ENCODE peak calls at places on chromosomes 1 and 21, in six cellular contexts. D is memory B cell, B is NCI-H1092, C is astrocyte of the spinal cord, P is hypothalamus, Y is EL. L is an unnamed sample.

GRCh38 chr1:2966435-2966834 is 54.8 kb upstream of the ACTRT2 start:
- DNase-seq in D (no peak), B (no peak), C (no peak), P (no peak), Y (no peak), L (no peak)

GRCh38 chr21:46622226-46622625 is 13.2 kb upstream of the PRMT2 start:
- DNase-seq in D (no peak), B (no peak), C (peak), P (peak), Y (no peak), L (no peak)

GRCh38 chr1:173164686-173165085 is 42.4 kb downstream of the TNFSF4 start:
- DNase-seq in D (no peak), B (no peak), C (no peak), P (no peak), Y (no peak), L (no peak)

GRCh38 chr1:216846339-216846738 is 123.1 kb upstream of the ESRRG start:
- DNase-seq in D (no peak), B (no peak), C (no peak), P (no peak), Y (peak), L (no peak)

GRCh38 chr1:63004868-63005267 is 220.9 kb downstream of the ATG4C start:
- DNase-seq in D (no peak), B (no peak), C (peak), P (no peak), Y (no peak), L (peak)

GRCh38 chr21:43277481-43278351 is 108.9 kb downstream of the CRYAA start:
- DNase-seq in D (no peak), B (no peak), C (no peak), P (no peak), Y (no peak), L (no peak)

GRCh38 chr21:42356680-42357079 is 5.9 kb upstream of the TFF2 start:
- DNase-seq in D (no peak), B (no peak), C (no peak), P (no peak), Y (no peak), L (no peak)

GRCh38 chr1:235426680-235427079 is 59.5 kb downstream of the TBCE start:
- DNase-seq in D (no peak), B (no peak), C (no peak), P (no peak), Y (no peak), L (no peak)

GRCh38 chr1:29783501-29784275 is 547.4 kb downstream of the PTPRU start:
- DNase-seq in D (no peak), B (no peak), C (no peak), P (no peak), Y (no peak), L (no peak)

GRCh38 chr1:153945131-153945794 is 1.3 kb downstream of the DENND4B start:
- DNase-seq in D (peak), B (no peak), C (peak), P (no peak), Y (peak), L (peak)

GRCh38 chr1:35707253-35708178 is 11.2 kb downstream of the C1orf216 start:
- DNase-seq in D (peak), B (peak), C (no peak), P (peak), Y (peak), L (peak)

GRCh38 chr1:204359474-204360255 is at the start of gene PLEKHA6:
- DNase-seq in D (no peak), B (peak), C (no peak), P (peak), Y (peak), L (peak)

GRCh38 chr1:202505356-202505755 is 156.9 kb downstream of the PPP1R12B start:
- DNase-seq in D (no peak), B (no peak), C (peak), P (no peak), Y (peak), L (peak)

GRCh38 chr1:238619652-238620051 is 728.9 kb upstream of the ZP4 start:
- DNase-seq in D (no peak), B (no peak), C (no peak), P (no peak), Y (no peak), L (no peak)

GRCh38 chr1:50047916-50048694 is 24.4 kb upstream of the AGBL4 start:
- DNase-seq in D (no peak), B (no peak), C (no peak), P (no peak), Y (no peak), L (no peak)

GRCh38 chr1:4375812-4376211 is 278.6 kb upstream of the AJAP1 start:
- DNase-seq in D (no peak), B (no peak), C (peak), P (no peak), Y (no peak), L (no peak)

GRCh38 chr1:167825419-167826079 is 88.4 kb downstream of the ADCY10 start:
- DNase-seq in D (no peak), B (no peak), C (no peak), P (no peak), Y (no peak), L (no peak)

GRCh38 chr1:77424236-77424635 is 142.4 kb downstream of the AK5 start:
- DNase-seq in D (no peak), B (no peak), C (no peak), P (no peak), Y (peak), L (no peak)

GRCh38 chr1:210597555-210598134 is 268.9 kb downstream of the HHAT start:
- DNase-seq in D (no peak), B (no peak), C (peak), P (no peak), Y (peak), L (peak)

GRCh38 chr1:7885513-7886298 is 32.8 kb upstream of the UTS2 start:
- DNase-seq in D (no peak), B (no peak), C (no peak), P (no peak), Y (peak), L (no peak)

GRCh38 chr1:203039609-203040517 is 13.6 kb downstream of the PPFIA4 start:
- DNase-seq in D (no peak), B (no peak), C (no peak), P (no peak), Y (no peak), L (no peak)

GRCh38 chr1:35486858-35487408 is 70.3 kb downstream of the KIAA0319L start:
- DNase-seq in D (no peak), B (no peak), C (no peak), P (no peak), Y (no peak), L (no peak)

GRCh38 chr21:46434322-46434958 is 24.3 kb upstream of the DIP2A start:
- DNase-seq in D (no peak), B (no peak), C (no peak), P (no peak), Y (no peak), L (no peak)

GRCh38 chr1:231194476-231194842 is 32.6 kb downstream of the TRIM67 start:
- DNase-seq in D (no peak), B (no peak), C (no peak), P (no peak), Y (no peak), L (no peak)

GRCh38 chr1:151920147-151920546 is 10.8 kb upstream of the THEM4 start:
- DNase-seq in D (no peak), B (no peak), C (no peak), P (no peak), Y (no peak), L (no peak)

GRCh38 chr1:108569097-108569728 is 9.3 kb downstream of the EEIG2 start:
- DNase-seq in D (no peak), B (no peak), C (no peak), P (no peak), Y (peak), L (no peak)

GRCh38 chr1:226677121-226678020 is 61.7 kb downstream of the ITPKB start:
- DNase-seq in D (peak), B (no peak), C (peak), P (peak), Y (peak), L (peak)

GRCh38 chr1:173920868-173921267 is 3.7 kb upstream of the SERPINC1 start:
- DNase-seq in D (no peak), B (no peak), C (no peak), P (no peak), Y (no peak), L (no peak)

GRCh38 chr1:193402032-193402431 is 215.6 kb upstream of the B3GALT2 start:
- DNase-seq in D (no peak), B (no peak), C (no peak), P (no peak), Y (no peak), L (no peak)

GRCh38 chr1:228226956-228227791 is 19.3 kb downstream of the OBSCN start:
- DNase-seq in D (no peak), B (no peak), C (no peak), P (no peak), Y (peak), L (peak)

GRCh38 chr1:66439028-66439427 is 94.9 kb upstream of the SGIP1 start:
- DNase-seq in D (no peak), B (no peak), C (peak), P (no peak), Y (peak), L (peak)

GRCh38 chr1:221762121-221762520 is 20.2 kb upstream of the DUSP10 start:
- DNase-seq in D (no peak), B (no peak), C (no peak), P (no peak), Y (no peak), L (no peak)

GRCh38 chr1:4658643-4659042 is 4.2 kb downstream of the AJAP1 start:
- DNase-seq in D (no peak), B (no peak), C (no peak), P (no peak), Y (no peak), L (no peak)

GRCh38 chr21:16002872-16003466 is 273.2 kb downstream of the USP25 start:
- DNase-seq in D (no peak), B (no peak), C (peak), P (no peak), Y (peak), L (peak)

GRCh38 chr21:37356710-37357109 is 9.9 kb upstream of the DYRK1A start:
- DNase-seq in D (no peak), B (no peak), C (no peak), P (no peak), Y (no peak), L (no peak)